ENCODE peak calls at places on chromosomes 1 and 21, in seven cellular contexts. One of them, this sample, is unnamed. For H3K4me1, the result is how much of the 10 kb centered on the place peaks cover.

GRCh38 chr1:46368781-46369180 is 25.3 kb upstream of the FAAH start:
- DNase-seq in GM23338: no peak
- DNase-seq in SK-N-SH: no peak
- DNase-seq in stomach: no peak
- DNase-seq in HepG2: no peak
- DNase-seq in spleen: no peak
- DNase-seq in endothelial cell of umbilical vein: no peak
- DNase-seq in this sample: no peak

GRCh38 chr21:29718081-29718815 is 221.5 kb downstream of the GRIK1 start:
- DNase-seq in spleen: no peak
- DNase-seq in HepG2: no peak
- DNase-seq in GM23338: no peak
- DNase-seq in SK-N-SH: no peak
- DNase-seq in endothelial cell of umbilical vein: no peak
- DNase-seq in stomach: no peak
- DNase-seq in this sample: no peak

GRCh38 chr1:52654063-52654462 is 21.1 kb downstream of the SHISAL2A start:
- DNase-seq in stomach: no peak
- DNase-seq in endothelial cell of umbilical vein: no peak
- DNase-seq in GM23338: no peak
- DNase-seq in SK-N-SH: no peak
- DNase-seq in spleen: no peak
- DNase-seq in HepG2: no peak
- DNase-seq in this sample: no peak

GRCh38 chr1:94807742-94808491 is 12.2 kb upstream of the SLC44A3 start:
- DNase-seq in GM23338: no peak
- DNase-seq in spleen: no peak
- DNase-seq in stomach: peak
- DNase-seq in endothelial cell of umbilical vein: peak
- DNase-seq in HepG2: peak
- DNase-seq in SK-N-SH: no peak
- DNase-seq in this sample: no peak

GRCh38 chr1:11930571-11931445 is 3.7 kb upstream of the PLOD1 start:
- DNase-seq in spleen: no peak
- DNase-seq in SK-N-SH: peak
- DNase-seq in endothelial cell of umbilical vein: peak
- DNase-seq in GM23338: no peak
- DNase-seq in stomach: no peak
- DNase-seq in HepG2: peak
- DNase-seq in this sample: no peak

GRCh38 chr1:58412071-58412580 is 134.4 kb downstream of the OMA1 start:
- DNase-seq in SK-N-SH: no peak
- DNase-seq in stomach: no peak
- DNase-seq in spleen: no peak
- DNase-seq in HepG2: no peak
- DNase-seq in GM23338: no peak
- DNase-seq in endothelial cell of umbilical vein: no peak
- DNase-seq in this sample: no peak

GRCh38 chr1:228837817-228838716 is 102.8 kb downstream of the RHOU start:
- DNase-seq in stomach: peak
- DNase-seq in spleen: no peak
- DNase-seq in GM23338: no peak
- DNase-seq in endothelial cell of umbilical vein: peak
- DNase-seq in SK-N-SH: no peak
- DNase-seq in HepG2: peak
- DNase-seq in this sample: no peak

GRCh38 chr1:169892819-169893644 is 664 bp downstream of the SCYL3 start:
- DNase-seq in GM23338: no peak
- DNase-seq in SK-N-SH: no peak
- DNase-seq in spleen: no peak
- DNase-seq in HepG2: no peak
- DNase-seq in stomach: no peak
- DNase-seq in endothelial cell of umbilical vein: peak
- DNase-seq in this sample: no peak

GRCh38 chr1:246791303-246791918 is 67.2 kb downstream of the SCCPDH start:
- DNase-seq in spleen: no peak
- DNase-seq in stomach: no peak
- DNase-seq in endothelial cell of umbilical vein: no peak
- DNase-seq in HepG2: no peak
- DNase-seq in SK-N-SH: no peak
- DNase-seq in GM23338: no peak
- DNase-seq in this sample: no peak

GRCh38 chr1:210757677-210758076 is 376.3 kb downstream of the KCNH1 start:
- DNase-seq in SK-N-SH: no peak
- DNase-seq in endothelial cell of umbilical vein: no peak
- DNase-seq in HepG2: no peak
- DNase-seq in GM23338: peak
- DNase-seq in spleen: no peak
- DNase-seq in stomach: no peak
- DNase-seq in this sample: no peak

GRCh38 chr1:175394739-175395138 is 202.2 kb upstream of the KIAA0040 start:
- DNase-seq in stomach: no peak
- DNase-seq in spleen: no peak
- DNase-seq in GM23338: no peak
- DNase-seq in endothelial cell of umbilical vein: no peak
- DNase-seq in SK-N-SH: no peak
- DNase-seq in HepG2: no peak
- DNase-seq in this sample: no peak

GRCh38 chr1:115133440-115133839 is 44.1 kb upstream of the TSPAN2 start:
- DNase-seq in endothelial cell of umbilical vein: peak
- DNase-seq in GM23338: no peak
- DNase-seq in SK-N-SH: no peak
- DNase-seq in HepG2: no peak
- DNase-seq in spleen: no peak
- DNase-seq in stomach: no peak
- DNase-seq in this sample: no peak

GRCh38 chr1:55381983-55382382 is 166.8 kb upstream of the USP24 start:
- DNase-seq in stomach: no peak
- DNase-seq in SK-N-SH: no peak
- DNase-seq in GM23338: no peak
- DNase-seq in endothelial cell of umbilical vein: no peak
- DNase-seq in HepG2: no peak
- DNase-seq in spleen: no peak
- DNase-seq in this sample: peak

GRCh38 chr1:23593556-23594148 is 34.4 kb upstream of the ID3 start:
- DNase-seq in spleen: no peak
- DNase-seq in endothelial cell of umbilical vein: no peak
- DNase-seq in SK-N-SH: no peak
- DNase-seq in GM23338: no peak
- DNase-seq in HepG2: peak
- DNase-seq in stomach: no peak
- DNase-seq in this sample: no peak

GRCh38 chr1:58398714-58399113 is 147.8 kb downstream of the OMA1 start:
- DNase-seq in endothelial cell of umbilical vein: no peak
- DNase-seq in stomach: no peak
- DNase-seq in SK-N-SH: no peak
- DNase-seq in HepG2: no peak
- DNase-seq in spleen: no peak
- DNase-seq in GM23338: no peak
- DNase-seq in this sample: no peak

GRCh38 chr1:5891141-5891540 is 101.1 kb downstream of the NPHP4 start:
- DNase-seq in GM23338: no peak
- DNase-seq in HepG2: no peak
- DNase-seq in spleen: no peak
- DNase-seq in stomach: no peak
- DNase-seq in endothelial cell of umbilical vein: no peak
- DNase-seq in SK-N-SH: no peak
- DNase-seq in this sample: no peak

GRCh38 chr1:3170566-3171453 is 101.8 kb downstream of the PRDM16 start:
- DNase-seq in GM23338: no peak
- DNase-seq in HepG2: peak
- DNase-seq in stomach: peak
- DNase-seq in spleen: no peak
- DNase-seq in endothelial cell of umbilical vein: no peak
- DNase-seq in SK-N-SH: peak
- DNase-seq in this sample: no peak
- H3K4me1 ChIP-seq in GM23338: under half
- H3K4me1 ChIP-seq in HepG2: under half
- H3K4me1 ChIP-seq in stomach: half or more
- H3K4me1 ChIP-seq in spleen: under half
- H3K4me1 ChIP-seq in endothelial cell of umbilical vein: under half
- H3K4me1 ChIP-seq in SK-N-SH: under half
- H3K4me1 ChIP-seq in this sample: half or more

DNA sequence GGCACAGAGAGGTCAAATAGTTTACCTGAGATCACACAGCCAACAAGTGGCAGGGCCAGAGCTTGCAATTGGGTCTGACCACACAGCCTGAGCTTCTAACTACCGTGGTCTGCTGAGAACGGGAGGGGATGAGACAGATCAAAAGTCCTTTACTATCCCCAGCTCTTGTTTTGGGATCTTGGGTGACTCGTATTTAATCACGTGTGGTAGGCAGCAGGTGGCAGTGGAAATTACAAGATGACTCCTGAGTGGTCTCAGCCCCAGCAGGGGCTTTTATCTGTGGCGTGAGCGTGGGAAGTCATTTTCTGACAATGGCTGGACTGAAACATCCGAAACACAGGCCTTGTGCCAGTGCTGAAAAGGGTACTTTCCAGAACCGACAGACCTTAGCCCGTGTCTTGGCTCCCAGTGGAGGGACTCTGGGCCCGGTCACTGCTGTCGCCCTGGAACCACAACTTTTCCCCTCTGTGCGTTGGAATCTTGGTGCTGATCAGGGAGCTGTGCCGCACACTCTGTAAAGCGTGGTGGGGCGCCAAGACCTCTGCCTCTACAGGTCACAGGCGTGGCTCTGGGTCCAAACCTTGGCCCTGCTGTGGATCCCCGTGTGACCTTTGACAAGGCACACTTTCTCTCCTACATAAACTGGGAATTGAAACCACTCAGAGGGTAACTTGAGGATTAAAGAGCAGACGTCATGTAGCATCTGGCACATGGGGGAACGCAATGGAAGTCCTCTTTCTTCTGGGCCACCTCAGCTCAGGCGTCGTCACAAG is 12.0 kb downstream of the THEMIS2 start:
- DNase-seq in stomach: no peak
- DNase-seq in HepG2: no peak
- DNase-seq in GM23338: no peak
- DNase-seq in spleen: peak
- DNase-seq in SK-N-SH: no peak
- DNase-seq in endothelial cell of umbilical vein: no peak
- DNase-seq in this sample: no peak
- H3K4me3 ChIP-seq in stomach: no peak
- H3K4me3 ChIP-seq in HepG2: no peak
- H3K4me3 ChIP-seq in GM23338: no peak
- H3K4me3 ChIP-seq in spleen: no peak
- H3K4me3 ChIP-seq in SK-N-SH: no peak
- H3K4me3 ChIP-seq in endothelial cell of umbilical vein: no peak
- H3K4me3 ChIP-seq in this sample: no peak

DNA sequence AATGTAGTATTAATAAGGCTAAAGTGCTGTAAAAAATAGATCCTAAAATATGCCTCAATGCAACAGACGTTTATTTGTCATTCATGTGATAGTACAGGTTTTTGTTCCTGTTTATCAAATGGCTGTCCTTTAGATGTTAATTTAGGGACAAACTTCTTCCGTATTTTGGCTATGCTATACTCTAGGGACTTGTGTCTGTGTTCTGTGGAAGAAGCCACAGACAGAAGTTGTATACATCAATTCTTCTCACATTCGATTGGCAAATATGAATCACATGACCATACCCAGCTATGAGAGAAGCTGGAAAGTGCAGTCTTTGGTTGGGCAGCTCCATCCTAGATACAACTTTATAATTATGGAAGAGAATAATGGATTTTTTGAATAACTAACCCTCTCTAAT is 232.7 kb upstream of the SNX7 start:
- DNase-seq in stomach: no peak
- DNase-seq in HepG2: no peak
- DNase-seq in endothelial cell of umbilical vein: no peak
- DNase-seq in GM23338: no peak
- DNase-seq in SK-N-SH: no peak
- DNase-seq in spleen: no peak
- DNase-seq in this sample: no peak
- TF ChIP-seq POLR2AphosphoS5 in stomach: no peak
- TF ChIP-seq POLR2AphosphoS5 in HepG2: no peak
- TF ChIP-seq POLR2AphosphoS5 in endothelial cell of umbilical vein: no peak
- TF ChIP-seq POLR2AphosphoS5 in GM23338: no peak
- TF ChIP-seq POLR2AphosphoS5 in SK-N-SH: no peak
- TF ChIP-seq POLR2AphosphoS5 in spleen: no peak
- TF ChIP-seq POLR2AphosphoS5 in this sample: no peak

GRCh38 chr1:156111355-156111962 is 3.1 kb upstream of the LMNA start:
- DNase-seq in endothelial cell of umbilical vein: no peak
- DNase-seq in GM23338: no peak
- DNase-seq in stomach: no peak
- DNase-seq in HepG2: no peak
- DNase-seq in spleen: no peak
- DNase-seq in SK-N-SH: no peak
- DNase-seq in this sample: no peak
- H3K4me1 ChIP-seq in endothelial cell of umbilical vein: under half
- H3K4me1 ChIP-seq in GM23338: under half
- H3K4me1 ChIP-seq in stomach: under half
- H3K4me1 ChIP-seq in HepG2: half or more
- H3K4me1 ChIP-seq in spleen: under half
- H3K4me1 ChIP-seq in SK-N-SH: under half
- H3K4me1 ChIP-seq in this sample: half or more

GRCh38 chr1:19643113-19643512 is 998 bp upstream of the NBL1 start:
- DNase-seq in HepG2: peak
- DNase-seq in GM23338: no peak
- DNase-seq in endothelial cell of umbilical vein: no peak
- DNase-seq in stomach: peak
- DNase-seq in SK-N-SH: peak
- DNase-seq in spleen: no peak
- DNase-seq in this sample: no peak
- H3K4me3 ChIP-seq in HepG2: peak
- H3K4me3 ChIP-seq in GM23338: peak
- H3K4me3 ChIP-seq in endothelial cell of umbilical vein: no peak
- H3K4me3 ChIP-seq in stomach: peak
- H3K4me3 ChIP-seq in SK-N-SH: no peak
- H3K4me3 ChIP-seq in spleen: no peak
- H3K4me3 ChIP-seq in this sample: peak

DNA sequence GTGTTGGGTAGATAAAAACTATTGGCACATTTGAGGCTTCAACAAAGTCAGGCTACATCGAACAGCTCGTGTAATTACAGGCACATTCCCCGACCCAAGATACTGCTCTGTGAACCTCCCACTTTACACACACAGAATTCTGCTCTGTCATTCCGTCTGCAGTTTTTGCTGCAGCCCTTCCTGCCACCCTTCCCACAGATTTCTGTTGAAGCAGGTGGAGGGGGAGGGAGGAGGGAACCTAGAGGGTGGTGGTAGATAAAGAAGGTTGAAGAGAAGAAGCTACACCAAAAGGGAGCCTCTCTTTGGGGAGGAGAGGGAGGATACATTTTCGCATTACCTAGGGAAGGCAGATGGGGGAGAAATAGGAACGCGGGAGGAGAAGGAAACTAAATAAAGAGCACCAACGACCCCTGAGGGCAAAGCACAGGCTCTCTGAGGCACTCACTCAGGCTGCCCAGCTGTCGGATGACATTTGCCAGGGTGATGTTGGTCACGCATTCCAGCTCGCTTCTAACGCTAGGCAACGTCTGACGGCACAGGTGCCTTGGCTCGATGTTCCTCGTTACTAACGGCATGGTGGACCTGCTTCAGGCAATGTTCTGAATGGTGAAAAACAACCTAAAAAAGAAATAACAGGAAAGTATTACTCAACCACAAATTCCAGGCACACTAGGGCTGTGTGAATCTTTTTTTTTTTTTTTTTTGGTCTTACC is 36.0 kb downstream of the GPR3 start:
- DNase-seq in HepG2: no peak
- DNase-seq in SK-N-SH: peak
- DNase-seq in spleen: no peak
- DNase-seq in stomach: no peak
- DNase-seq in GM23338: peak
- DNase-seq in endothelial cell of umbilical vein: peak
- DNase-seq in this sample: no peak
- TF ChIP-seq POLR2AphosphoS5 in HepG2: no peak
- TF ChIP-seq POLR2AphosphoS5 in SK-N-SH: no peak
- TF ChIP-seq POLR2AphosphoS5 in spleen: peak
- TF ChIP-seq POLR2AphosphoS5 in stomach: no peak
- TF ChIP-seq POLR2AphosphoS5 in GM23338: no peak
- TF ChIP-seq POLR2AphosphoS5 in endothelial cell of umbilical vein: peak
- TF ChIP-seq POLR2AphosphoS5 in this sample: peak